ENCODE peak calls at places on chromosomes 11 and 22, in six cellular contexts. M is neuronal stem cell, W is IMR-90, I is H9, P is mesendoderm, Q is trophoblast cell. E is an unnamed sample.

GRCh38 chr11:123137496-123138270 is 57.4 kb downstream of the CLMP start:
- DNase-seq in M (peak), W (peak), I (peak), P (peak), Q (no peak), E (peak)

GRCh38 chr11:21625982-21626381 is 566.9 kb upstream of the ANO5 start:
- DNase-seq in M (no peak), W (no peak), I (no peak), P (no peak), Q (no peak), E (no peak)

GRCh38 chr11:117823941-117824420 is 563 bp downstream of the FXYD2 start:
- DNase-seq in M (no peak), W (no peak), I (peak), P (no peak), Q (no peak), E (no peak)

GRCh38 chr22:19115628-19116027 is 6.6 kb downstream of the DGCR2 start:
- DNase-seq in M (no peak), W (no peak), I (no peak), P (no peak), Q (no peak), E (no peak)

GRCh38 chr11:58926251-58926650 is 13.0 kb upstream of the GLYATL1 start:
- DNase-seq in M (no peak), W (peak), I (no peak), P (no peak), Q (no peak), E (no peak)

GRCh38 chr11:33920838-33921613 is 29.1 kb upstream of the LMO2 start:
- DNase-seq in M (no peak), W (no peak), I (no peak), P (no peak), Q (no peak), E (no peak)

GRCh38 chr22:19823638-19824196 is 31.0 kb downstream of the GNB1L start:
- DNase-seq in M (no peak), W (no peak), I (peak), P (peak), Q (peak), E (no peak)

GRCh38 chr22:19875531-19876313 is 21.0 kb upstream of the GNB1L start:
- DNase-seq in M (no peak), W (no peak), I (no peak), P (no peak), Q (no peak), E (no peak)

GRCh38 chr11:67119577-67120391 is 721 bp downstream of the KDM2A start:
- DNase-seq in M (peak), W (no peak), I (no peak), P (peak), Q (no peak), E (no peak)

GRCh38 chr11:67117176-67117575 is 1.9 kb upstream of the KDM2A start:
- DNase-seq in M (no peak), W (no peak), I (no peak), P (no peak), Q (no peak), E (no peak)

GRCh38 chr11:67117667-67118058 is 1.4 kb upstream of the KDM2A start:
- DNase-seq in M (no peak), W (no peak), I (peak), P (peak), Q (no peak), E (peak)

GRCh38 chr11:67118801-67119576 is at the start of gene KDM2A:
- DNase-seq in M (peak), W (peak), I (peak), P (peak), Q (peak), E (peak)

DNA sequence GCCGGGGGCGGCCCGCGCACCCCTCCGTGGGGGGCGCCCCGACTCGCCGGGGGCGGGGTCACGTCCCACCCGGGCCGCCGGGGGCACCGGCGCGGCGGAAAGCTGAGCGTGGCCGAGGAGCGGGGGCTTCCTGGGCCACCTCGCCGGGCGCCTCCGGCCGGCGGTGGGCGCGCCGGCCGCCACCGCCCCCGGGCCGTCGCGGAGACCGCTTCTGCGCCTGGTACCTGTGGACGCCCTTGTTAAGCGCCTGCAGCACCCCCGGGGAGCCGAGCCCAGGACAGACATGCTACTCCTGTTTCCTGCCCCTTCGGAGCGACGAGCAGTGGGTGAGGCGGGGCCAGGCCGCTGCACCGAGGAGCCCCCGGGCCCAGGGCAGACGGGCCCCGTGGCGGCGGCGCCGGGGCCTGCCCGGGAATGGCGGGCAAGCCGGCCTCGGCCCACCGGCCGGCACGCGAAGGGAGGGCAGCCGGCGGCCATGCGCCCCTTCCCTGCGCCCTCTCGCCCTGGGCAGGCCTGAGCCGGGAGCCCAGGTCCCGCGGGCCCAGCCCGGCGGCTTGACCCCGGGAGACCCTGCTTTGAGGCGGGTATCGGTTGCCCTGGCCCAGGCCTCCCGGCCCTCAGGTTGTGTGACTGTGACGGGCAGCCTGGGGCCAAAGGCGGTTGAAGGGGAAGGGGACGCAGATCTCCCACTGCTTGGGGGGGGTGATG is 850 bp upstream of the KDM2A start:
- DNase-seq in M (no peak), W (no peak), I (peak), P (peak), Q (no peak), E (no peak)
- H2BK5ac ChIP-seq in M (peak), W (peak), I (no peak), P (peak), Q (peak), E (peak)

GRCh38 chr11:72102631-72102945 is 509 bp downstream of the LAMTOR1 start:
- DNase-seq in M (no peak), W (no peak), I (no peak), P (no peak), Q (no peak), E (no peak)
- H2BK5ac ChIP-seq in M (peak), W (peak), I (no peak), P (peak), Q (peak), E (peak)

GRCh38 chr11:41459602-41460405 is at the start of gene LRRC4C:
- DNase-seq in M (no peak), W (no peak), I (no peak), P (no peak), Q (no peak), E (no peak)
- H2BK5ac ChIP-seq in M (peak), W (no peak), I (no peak), P (no peak), Q (no peak), E (peak)

GRCh38 chr22:33329398-33329797 is 271.2 kb upstream of the SYN3 start:
- DNase-seq in M (no peak), W (no peak), I (no peak), P (no peak), Q (no peak), E (no peak)
- H2BK5ac ChIP-seq in M (no peak), W (no peak), I (no peak), P (no peak), Q (no peak), E (no peak)

DNA sequence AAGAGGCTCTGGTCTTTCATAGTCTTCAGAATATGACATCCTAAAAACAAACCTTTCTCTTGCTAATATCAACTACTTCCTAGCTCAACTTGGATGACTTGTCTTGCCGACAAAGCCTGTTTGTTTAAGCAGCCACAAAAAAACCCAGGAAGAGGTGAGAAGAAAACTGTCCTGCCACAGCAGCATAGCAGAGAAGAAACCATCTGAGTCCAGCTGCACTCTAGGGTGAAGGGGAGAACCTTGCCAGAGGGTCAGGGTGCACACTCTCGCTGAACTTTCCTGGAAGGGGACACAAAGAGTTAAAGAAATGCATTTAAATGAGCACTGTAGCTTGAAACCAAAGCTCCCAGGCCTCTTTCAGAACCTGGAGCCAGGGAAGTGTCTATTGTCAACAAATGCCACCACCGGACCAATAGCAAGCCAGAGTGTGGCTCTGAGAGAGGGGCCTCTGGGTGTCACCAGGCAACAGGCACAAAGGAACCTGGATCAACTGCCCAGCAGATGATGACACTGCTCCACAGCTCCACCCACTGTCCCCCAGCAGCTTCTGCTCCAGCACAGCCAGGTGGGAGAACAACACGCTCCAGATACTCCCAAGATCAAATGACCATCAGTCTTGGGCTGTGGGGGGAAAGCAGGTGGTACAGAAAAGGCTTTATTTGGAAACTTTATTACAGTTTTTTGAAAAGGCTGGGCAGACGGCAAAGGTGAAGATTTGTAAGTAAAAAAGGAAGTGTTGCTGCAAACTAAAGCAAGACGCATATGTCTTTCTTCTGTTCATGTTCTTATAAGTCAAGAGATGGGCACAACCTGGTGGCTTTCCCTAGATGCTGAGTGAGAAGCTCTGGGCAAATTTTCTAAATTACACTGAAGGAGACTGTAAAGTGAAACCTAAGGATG is 105.7 kb downstream of the RASSF10 start:
- DNase-seq in M (peak), W (no peak), I (peak), P (peak), Q (no peak), E (no peak)
- H2BK5ac ChIP-seq in M (no peak), W (no peak), I (no peak), P (no peak), Q (peak), E (no peak)

DNA sequence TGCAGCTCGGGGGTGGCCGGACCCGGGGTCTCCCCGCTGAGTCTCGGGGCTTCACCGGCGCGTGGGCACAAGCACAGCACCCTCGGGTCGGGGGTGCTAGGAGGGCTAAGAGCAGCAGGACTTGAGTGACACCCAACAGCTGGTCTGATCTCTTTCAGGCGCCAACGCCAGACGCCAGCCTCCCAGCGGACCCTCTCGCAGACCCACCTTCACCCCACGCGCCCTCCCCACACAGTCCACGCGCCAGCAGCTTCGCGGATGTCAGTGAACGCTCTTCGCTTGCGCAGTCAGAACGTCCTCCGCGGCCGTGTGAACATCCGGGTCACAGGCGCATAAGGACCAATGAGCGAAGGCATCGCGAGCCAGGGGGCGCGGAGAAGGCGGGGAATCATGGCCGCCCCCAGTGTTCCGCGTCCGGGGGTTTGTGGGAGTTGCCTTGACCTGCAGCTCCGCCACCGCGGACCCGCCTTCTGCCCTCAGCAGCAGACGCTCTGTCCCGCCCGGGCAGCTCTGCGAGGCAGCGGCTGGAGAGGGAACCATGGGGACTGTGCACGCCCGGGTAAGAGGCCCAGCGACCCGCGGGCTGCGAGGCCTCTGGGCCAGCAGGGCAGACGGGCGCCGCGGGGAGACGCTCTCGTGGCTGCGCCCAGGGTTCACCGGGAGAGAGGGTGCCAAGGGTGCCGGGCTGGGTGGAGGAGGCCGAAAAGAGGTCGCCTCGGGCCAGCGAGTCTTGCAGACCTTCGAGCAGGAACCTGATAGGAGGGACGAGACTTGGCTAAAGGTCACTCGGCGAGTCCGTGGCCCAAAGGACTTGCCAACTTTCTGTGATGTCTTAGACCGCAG is at the start of gene SAMM50:
- DNase-seq in M (peak), W (peak), I (peak), P (peak), Q (peak), E (peak)
- H2BK5ac ChIP-seq in M (peak), W (peak), I (no peak), P (no peak), Q (peak), E (peak)

GRCh38 chr11:10302294-10302743 is 2.6 kb upstream of the ADM start:
- DNase-seq in M (no peak), W (no peak), I (no peak), P (peak), Q (no peak), E (no peak)

GRCh38 chr11:10294289-10294953 is 402 bp upstream of the SBF2 start:
- DNase-seq in M (no peak), W (peak), I (peak), P (peak), Q (peak), E (no peak)

GRCh38 chr11:10301656-10302293 is 3.1 kb upstream of the ADM start:
- DNase-seq in M (no peak), W (peak), I (no peak), P (no peak), Q (no peak), E (no peak)

GRCh38 chr11:10295056-10295901 is 1.3 kb upstream of the SBF2 start:
- DNase-seq in M (no peak), W (no peak), I (no peak), P (no peak), Q (no peak), E (no peak)

DNA sequence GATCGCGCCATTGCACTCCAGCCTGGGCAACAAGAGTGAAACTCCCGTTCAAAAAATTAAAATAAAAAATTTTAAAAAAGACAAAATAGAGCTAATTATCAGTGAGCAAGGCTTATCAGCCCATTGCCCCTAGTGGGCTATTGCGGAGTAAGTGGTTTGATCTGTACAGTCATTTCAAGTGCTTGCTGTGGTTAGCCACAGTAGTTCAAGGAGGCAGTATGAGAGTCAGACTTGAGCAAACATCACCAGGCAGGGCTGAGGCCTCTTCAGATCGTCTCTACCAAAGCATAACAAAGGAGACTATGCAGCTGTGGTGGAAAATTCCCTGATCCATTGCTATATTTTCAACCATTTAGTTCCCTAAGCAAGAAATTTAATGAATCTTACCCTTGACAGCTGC is 4.3 kb upstream of the SBF2 start:
- DNase-seq in M (no peak), W (peak), I (no peak), P (no peak), Q (no peak), E (no peak)
- H2BK5ac ChIP-seq in M (no peak), W (no peak), I (no peak), P (no peak), Q (no peak), E (no peak)

GRCh38 chr11:45027312-45027711 is 76.6 kb upstream of the TP53I11 start:
- DNase-seq in M (no peak), W (no peak), I (no peak), P (no peak), Q (no peak), E (no peak)
- H2BK5ac ChIP-seq in M (no peak), W (no peak), I (no peak), P (no peak), Q (no peak), E (no peak)

E was measured in H1.